ENCODE peak calls at places on chromosome 21, in four cellular contexts. D is bronchial epithelial cell, H is OCI-LY7, J is sigmoid colon. O is an unnamed sample.

GRCh38 chr21:44089001-44089911 is 17.9 kb upstream of the PWP2 start:
- DNase-seq in D (no peak), H (peak), J (peak), O (peak)

GRCh38 chr21:42991992-42992740 is 17.8 kb downstream of the PKNOX1 start:
- DNase-seq in D (peak), H (peak), J (peak), O (no peak)

GRCh38 chr21:17712887-17713286 is 100.2 kb upstream of the BTG3 start:
- DNase-seq in D (no peak), H (no peak), J (no peak), O (no peak)

GRCh38 chr21:38905328-38905727 is 99.6 kb downstream of the ETS2 start:
- DNase-seq in D (no peak), H (no peak), J (no peak), O (no peak)

GRCh38 chr21:17388226-17388625 is 124.6 kb upstream of the CXADR start:
- DNase-seq in D (no peak), H (peak), J (no peak), O (no peak)

GRCh38 chr21:39060485-39061099 is 122.7 kb downstream of the PSMG1 start:
- DNase-seq in D (no peak), H (no peak), J (no peak), O (no peak)

GRCh38 chr21:36506482-36506881 is 26.6 kb upstream of the CLDN14 start:
- DNase-seq in D (no peak), H (no peak), J (no peak), O (no peak)

GRCh38 chr21:39312112-39313041 is 1.1 kb downstream of the BRWD1 start:
- DNase-seq in D (peak), H (peak), J (peak), O (peak)

GRCh38 chr21:28795251-28795650 is 197.4 kb downstream of the LTN1 start:
- DNase-seq in D (no peak), H (no peak), J (no peak), O (no peak)

GRCh38 chr21:29302340-29302991 is 3.7 kb downstream of the BACH1 start:
- DNase-seq in D (peak), H (no peak), J (no peak), O (no peak)

GRCh38 chr21:38679531-38679930 is 126.2 kb upstream of the ETS2 start:
- DNase-seq in D (peak), H (no peak), J (no peak), O (no peak)

GRCh38 chr21:44370027-44370735 is 16.8 kb downstream of the TRPM2 start:
- DNase-seq in D (peak), H (no peak), J (peak), O (peak)

GRCh38 chr21:39537571-39537970 is 75.2 kb upstream of the B3GALT5 start:
- DNase-seq in D (no peak), H (no peak), J (no peak), O (no peak)

GRCh38 chr21:38910390-38911008 is 104.8 kb downstream of the ETS2 start:
- DNase-seq in D (peak), H (no peak), J (no peak), O (no peak)

GRCh38 chr21:41932191-41932575 is 21.6 kb downstream of the C2CD2 start:
- DNase-seq in D (peak), H (no peak), J (peak), O (no peak)
- TF ChIP-seq CTCF in D (peak), H (peak), J (no peak), O (no peak)

GRCh38 chr21:30839304-30839703 is 9.7 kb upstream of the KRTAP7-1 start:
- DNase-seq in D (peak), H (peak), J (no peak), O (no peak)
- TF ChIP-seq CTCF in D (peak), H (peak), J (no peak), O (peak)

DNA sequence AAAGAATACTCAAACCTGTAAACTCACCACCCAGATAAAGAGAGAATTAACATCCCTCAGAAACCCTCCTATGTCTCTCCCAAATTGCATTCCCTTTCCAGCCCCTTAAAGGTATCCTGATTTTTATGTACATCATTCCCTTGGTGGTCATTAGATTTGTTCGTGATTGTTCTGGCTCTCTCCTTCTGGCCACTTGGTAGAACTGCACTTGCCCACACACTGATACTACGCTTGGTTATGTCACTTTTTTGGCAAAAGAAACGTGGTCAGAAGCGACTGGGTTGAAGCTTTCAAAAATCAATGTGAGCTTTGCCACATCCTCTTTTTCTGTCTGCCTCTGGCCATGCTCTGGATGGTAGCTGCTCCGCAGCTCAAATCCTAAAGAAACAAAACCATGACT is 76.3 kb downstream of the KRTAP19-8 start:
- DNase-seq in D (no peak), H (no peak), J (no peak), O (no peak)
- TF ChIP-seq CTCF in D (no peak), H (peak), J (no peak), O (peak)

GRCh38 chr21:45939521-45940045 is 42.0 kb upstream of the COL6A1 start:
- DNase-seq in D (no peak), H (no peak), J (no peak), O (no peak)

GRCh38 chr21:45938811-45939520 is 42.6 kb upstream of the COL6A1 start:
- DNase-seq in D (no peak), H (no peak), J (no peak), O (no peak)

GRCh38 chr21:45941338-45941710 is 40.2 kb upstream of the COL6A1 start:
- DNase-seq in D (no peak), H (no peak), J (no peak), O (no peak)

GRCh38 chr21:45940621-45941337 is 40.8 kb upstream of the COL6A1 start:
- DNase-seq in D (no peak), H (no peak), J (no peak), O (no peak)

DNA sequence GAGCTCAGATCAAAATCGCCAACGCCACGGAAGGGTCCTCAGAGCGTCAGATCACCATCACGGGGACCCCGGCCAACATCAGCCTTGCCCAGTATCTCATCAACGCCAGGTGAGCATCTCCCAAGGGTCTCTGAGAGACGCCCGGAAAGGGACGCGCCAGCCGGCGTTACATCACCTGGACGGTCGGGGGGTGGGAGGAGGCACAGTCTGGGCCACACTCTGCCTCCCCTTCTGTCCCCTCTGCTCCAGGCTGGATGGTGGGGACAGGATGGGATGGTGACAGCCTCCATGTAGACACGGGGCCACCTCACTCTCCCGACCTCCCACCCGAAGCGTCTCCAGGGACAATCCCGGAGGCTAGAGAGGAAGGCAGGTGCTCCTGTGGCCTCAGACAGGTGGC is 41.5 kb upstream of the COL6A1 start:
- DNase-seq in D (no peak), H (no peak), J (no peak), O (no peak)
- TF ChIP-seq CTCF in D (no peak), H (no peak), J (no peak), O (no peak)

DNA sequence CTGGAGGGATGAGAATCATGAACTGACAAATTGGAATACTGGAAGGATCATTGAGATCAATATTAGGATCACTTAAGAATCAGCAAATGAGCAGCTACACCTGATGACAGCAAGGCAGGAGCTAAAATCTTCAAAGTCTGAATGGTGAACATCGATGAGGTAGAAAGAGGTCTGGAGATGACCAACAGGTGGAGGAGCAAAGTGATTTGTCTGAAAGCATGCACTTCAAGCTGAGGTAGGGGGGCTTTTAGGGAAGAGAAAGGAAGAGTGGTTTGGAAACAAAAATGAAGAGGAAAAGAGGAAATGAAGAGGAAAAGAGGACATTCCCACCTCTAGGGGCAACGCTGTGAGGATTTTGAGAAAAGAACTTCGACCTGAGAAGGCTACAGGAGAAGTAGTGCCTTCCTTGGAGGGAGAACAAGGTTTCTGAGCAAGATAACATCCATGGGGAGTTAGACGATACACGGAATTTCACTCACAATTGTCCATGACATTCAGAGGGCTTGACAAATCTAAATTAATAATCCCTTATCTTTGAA is 79.0 kb downstream of the APP start:
- DNase-seq in D (no peak), H (no peak), J (no peak), O (no peak)
- TF ChIP-seq CTCF in D (no peak), H (no peak), J (no peak), O (peak)

GRCh38 chr21:46316708-46317324 is 6.9 kb downstream of the C21orf58 start:
- DNase-seq in D (no peak), H (no peak), J (no peak), O (no peak)
- TF ChIP-seq CTCF in D (no peak), H (no peak), J (no peak), O (no peak)

GRCh38 chr21:33309778-33310177 is 15.0 kb upstream of the IFNAR1 start:
- DNase-seq in D (no peak), H (no peak), J (no peak), O (no peak)

GRCh38 chr21:33313183-33313582 is 11.6 kb upstream of the IFNAR1 start:
- DNase-seq in D (no peak), H (peak), J (no peak), O (no peak)

GRCh38 chr21:33313611-33314010 is 11.2 kb upstream of the IFNAR1 start:
- DNase-seq in D (no peak), H (no peak), J (no peak), O (no peak)

GRCh38 chr21:33305344-33305671 is 19.5 kb upstream of the IFNAR1 start:
- DNase-seq in D (no peak), H (no peak), J (no peak), O (no peak)

DNA sequence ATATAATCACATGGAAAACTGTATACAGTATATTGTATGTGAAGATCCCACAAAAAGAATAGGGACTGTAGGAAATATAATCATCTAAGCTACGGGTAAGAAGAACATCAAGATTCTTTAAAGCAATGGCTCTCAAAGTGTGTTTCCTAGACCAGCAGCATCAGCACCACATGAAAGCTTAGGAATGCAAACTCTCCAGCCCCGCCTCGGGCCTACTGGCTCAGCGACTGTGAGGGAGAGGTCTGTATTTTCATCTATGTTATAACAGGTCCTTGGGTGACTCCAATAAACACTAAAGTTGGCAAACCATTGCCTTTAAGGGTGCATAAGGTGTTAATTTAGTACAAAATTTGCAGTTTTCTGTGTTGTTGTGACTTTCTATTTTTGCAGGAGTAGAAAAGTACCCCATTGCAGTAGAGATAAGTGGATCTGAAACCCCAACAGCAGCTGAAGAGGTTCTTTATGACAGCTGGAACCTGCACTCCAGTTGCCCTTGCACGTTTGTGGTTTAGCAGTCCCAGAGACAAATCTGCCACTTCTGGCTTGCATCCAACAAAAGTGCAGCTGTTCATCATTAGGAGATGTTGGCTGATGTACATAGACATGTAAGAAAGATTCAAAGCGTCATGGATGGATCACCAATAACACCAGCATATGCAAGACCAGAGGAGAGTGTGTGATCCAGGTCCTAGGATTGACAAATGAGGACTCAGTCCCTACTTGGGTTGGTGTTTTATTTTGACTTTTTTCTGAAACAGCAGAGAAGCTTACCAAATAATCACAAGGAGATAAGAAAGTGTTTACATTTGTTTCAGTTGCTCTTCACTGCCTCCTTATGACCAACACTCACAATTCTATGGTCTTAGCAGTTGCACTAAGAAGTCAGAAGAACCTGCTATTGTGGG is 15.9 kb upstream of the IFNAR1 start:
- DNase-seq in D (no peak), H (peak), J (no peak), O (no peak)
- TF ChIP-seq CTCF in D (no peak), H (peak), J (no peak), O (no peak)

DNA sequence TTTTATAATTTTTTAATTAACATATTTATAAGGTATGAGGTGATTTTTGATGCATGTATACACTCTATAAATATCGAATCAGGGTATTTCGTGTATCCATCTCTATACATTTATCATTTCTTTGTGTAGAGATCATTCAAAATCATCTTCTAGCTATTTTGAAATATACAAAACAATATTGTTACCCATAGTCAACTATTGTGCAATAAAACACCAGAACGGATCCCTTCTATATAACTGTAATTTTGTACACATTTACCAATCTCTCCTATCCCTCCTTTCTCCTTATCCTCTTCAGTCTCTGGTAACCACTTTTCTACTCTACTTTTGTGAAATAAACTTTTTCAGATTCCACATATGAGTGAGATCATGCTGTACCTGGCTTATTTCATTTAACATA is 1459.6 kb downstream of the MRPL39 start:
- DNase-seq in D (no peak), H (no peak), J (no peak), O (no peak)
- TF ChIP-seq CTCF in D (no peak), H (no peak), J (no peak), O (no peak)